ENCODE peak calls at places on chromosomes 4 and X, in nine cellular contexts. C is HT1080; H is activated CD4-positive, alpha-beta T cell treated with anti-CD3 and anti-CD28 coated beads for 24 hours; U is left ventricle myocardium inferior; B is SIG-M5; I is osteoblast; P is nephron progenitor cell; E is left kidney; W is A172. K is an unnamed sample.

GRCh38 chr4:188986271-188986689 is 847.0 kb downstream of the TRIML1 start:
- DNase-seq in C (peak), H (no peak), U (no peak), B (no peak), I (peak), P (no peak), E (peak), W (peak), K (no peak)

GRCh38 chrX:125090046-125090445 is 229.6 kb upstream of the TEX13C start:
- DNase-seq in C (peak), H (no peak), U (no peak), B (no peak), I (no peak), P (no peak), E (no peak), W (peak), K (no peak)

GRCh38 chr4:26388671-26389070 is 67.9 kb downstream of the RBPJ start:
- DNase-seq in C (no peak), H (no peak), U (no peak), B (no peak), I (no peak), P (no peak), E (no peak), W (peak), K (no peak)

GRCh38 chr4:10737335-10737734 is 52.8 kb upstream of the CLNK start:
- DNase-seq in C (peak), H (no peak), U (no peak), B (no peak), I (no peak), P (no peak), E (no peak), W (no peak), K (no peak)

GRCh38 chr4:30948653-30949052 is 228.5 kb downstream of the PCDH7 start:
- DNase-seq in C (no peak), H (no peak), U (no peak), B (no peak), I (no peak), P (no peak), E (no peak), W (peak), K (no peak)

GRCh38 chr4:20249333-20249732 is 2.4 kb upstream of the SLIT2 start:
- DNase-seq in C (no peak), H (no peak), U (no peak), B (no peak), I (peak), P (no peak), E (peak), W (peak), K (peak)

GRCh38 chr4:110163327-110164070 is 34.9 kb downstream of the ELOVL6 start:
- DNase-seq in C (peak), H (no peak), U (no peak), B (no peak), I (peak), P (no peak), E (no peak), W (peak), K (peak)

GRCh38 chr4:7388627-7389026 is 46.1 kb downstream of the PSAPL1 start:
- DNase-seq in C (no peak), H (no peak), U (no peak), B (no peak), I (no peak), P (no peak), E (no peak), W (no peak), K (no peak)

GRCh38 chr4:41215969-41216293 is 1.6 kb upstream of the APBB2 start:
- DNase-seq in C (no peak), H (no peak), U (no peak), B (no peak), I (peak), P (no peak), E (no peak), W (no peak), K (no peak)

GRCh38 chr4:138666366-138666765 is 349.2 kb upstream of the NOCT start:
- DNase-seq in C (no peak), H (no peak), U (no peak), B (no peak), I (no peak), P (no peak), E (no peak), W (no peak), K (no peak)

GRCh38 chrX:72694170-72694569 is 19.9 kb downstream of the PHKA1 start:
- DNase-seq in C (peak), H (no peak), U (no peak), B (no peak), I (no peak), P (no peak), E (no peak), W (no peak), K (no peak)

GRCh38 chr4:117375101-117375500 is 289.7 kb upstream of the TRAM1L1 start:
- DNase-seq in C (no peak), H (no peak), U (no peak), B (no peak), I (no peak), P (no peak), E (no peak), W (no peak), K (no peak)

GRCh38 chr4:94897023-94897422 is 139.3 kb downstream of the BMPR1B start:
- DNase-seq in C (no peak), H (no peak), U (no peak), B (no peak), I (no peak), P (no peak), E (peak), W (no peak), K (no peak)

GRCh38 chr4:6606465-6607235 is 31.7 kb downstream of the MAN2B2 start:
- DNase-seq in C (no peak), H (no peak), U (no peak), B (no peak), I (peak), P (no peak), E (no peak), W (no peak), K (no peak)

GRCh38 chrX:133980406-133980805 is 5.0 kb downstream of the GPC3 start:
- DNase-seq in C (no peak), H (no peak), U (no peak), B (no peak), I (no peak), P (no peak), E (no peak), W (no peak), K (no peak)

GRCh38 chr4:114015444-114015899 is 36.0 kb upstream of the ARSJ start:
- DNase-seq in C (peak), H (no peak), U (no peak), B (no peak), I (peak), P (no peak), E (no peak), W (peak), K (peak)

GRCh38 chr4:157824006-157824405 is 348.8 kb downstream of the GASK1B start:
- DNase-seq in C (peak), H (no peak), U (no peak), B (no peak), I (no peak), P (no peak), E (no peak), W (no peak), K (no peak)

GRCh38 chr4:24912252-24913098 is at the start of gene CCDC149:
- DNase-seq in C (no peak), H (no peak), U (peak), B (no peak), I (peak), P (peak), E (peak), W (peak), K (peak)

GRCh38 chr4:7554885-7555284 is 120.2 kb upstream of the PSAPL1 start:
- DNase-seq in C (no peak), H (no peak), U (no peak), B (no peak), I (no peak), P (no peak), E (no peak), W (no peak), K (no peak)

GRCh38 chr4:137543650-137544049 is 11.4 kb upstream of the PCDH18 start:
- DNase-seq in C (no peak), H (no peak), U (no peak), B (no peak), I (no peak), P (no peak), E (no peak), W (no peak), K (no peak)

GRCh38 chr4:170005472-170005871 is 20.7 kb downstream of the MFAP3L start:
- DNase-seq in C (no peak), H (no peak), U (no peak), B (no peak), I (no peak), P (no peak), E (peak), W (peak), K (no peak)

GRCh38 chr4:128657638-128658037 is 151.9 kb upstream of the JADE1 start:
- DNase-seq in C (no peak), H (no peak), U (no peak), B (no peak), I (no peak), P (no peak), E (no peak), W (no peak), K (no peak)

GRCh38 chr4:95929448-95930064 is 89.7 kb downstream of the PDHA2 start:
- DNase-seq in C (no peak), H (no peak), U (no peak), B (no peak), I (no peak), P (no peak), E (peak), W (peak), K (peak)

GRCh38 chr4:38902695-38903094 is 35.1 kb downstream of the FAM114A1 start:
- DNase-seq in C (peak), H (no peak), U (no peak), B (no peak), I (peak), P (no peak), E (peak), W (peak), K (peak)

GRCh38 chr4:18020671-18021469 is 685 bp downstream of the LCORL start:
- DNase-seq in C (peak), H (peak), U (peak), B (no peak), I (peak), P (peak), E (peak), W (peak), K (peak)

GRCh38 chr4:98421106-98421505 is 159.9 kb downstream of the RAP1GDS1 start:
- DNase-seq in C (peak), H (no peak), U (no peak), B (no peak), I (peak), P (no peak), E (peak), W (peak), K (peak)

K was measured in ACHN.